ENCODE peak calls at places on chromosomes 12 and 14, in six cellular contexts. Q, X, F, U, O and A are unnamed samples.
A peak's percentile ranks its signal among the peaks of the same experiment; 100 is the strongest.

GRCh38 chr14:92340938-92341337 is 18.0 kb downstream of the SLC24A4 start:
- DNase-seq in Q (no peak), X (no peak), F (no peak), U (no peak), O (no peak), A (no peak)

GRCh38 chr14:61475316-61475715 is 153.9 kb downstream of the PRKCH start:
- DNase-seq in Q (peak; percentile 56), X (peak; percentile 67), F (no peak), U (peak; percentile 39), O (no peak), A (peak; percentile 44)

GRCh38 chr14:104935955-104936354 is 11.3 kb downstream of the PLD4 start:
- DNase-seq in Q (no peak), X (no peak), F (no peak), U (no peak), O (no peak), A (no peak)

GRCh38 chr12:26768611-26769603 is 64.1 kb downstream of the ITPR2 start:
- DNase-seq in Q (no peak), X (peak; percentile 98), F (no peak), U (no peak), O (no peak), A (no peak)

GRCh38 chr12:71158361-71158882 is 623 bp upstream of the TSPAN8 start:
- DNase-seq in Q (no peak), X (peak; percentile 54), F (no peak), U (no peak), O (no peak), A (no peak)

GRCh38 chr12:94648578-94648977 is 1.8 kb downstream of the TMCC3 start:
- DNase-seq in Q (no peak), X (no peak), F (no peak), U (no peak), O (no peak), A (no peak)

GRCh38 chr12:120241561-120242274 is 23.8 kb downstream of the PXN start:
- DNase-seq in Q (no peak), X (no peak), F (no peak), U (no peak), O (no peak), A (no peak)

GRCh38 chr12:129520736-129521135 is 383.1 kb downstream of the TMEM132D start:
- DNase-seq in Q (no peak), X (no peak), F (no peak), U (no peak), O (no peak), A (no peak)

GRCh38 chr12:6450869-6451347 is 934 bp upstream of the TAPBPL start:
- DNase-seq in Q (no peak), X (no peak), F (no peak), U (peak; percentile 84), O (no peak), A (no peak)

GRCh38 chr14:34098045-34098984 is 147.4 kb upstream of the EGLN3 start:
- DNase-seq in Q (peak; percentile 46), X (peak; percentile 68), F (peak; percentile 47), U (no peak), O (peak; percentile 36), A (peak; percentile 57)

GRCh38 chr14:31207746-31208545 is at the start of gene HECTD1:
- DNase-seq in Q (peak; percentile 67), X (peak; percentile 93), F (peak; percentile 88), U (peak; percentile 61), O (peak; percentile 67), A (peak; percentile 90)

GRCh38 chr14:31205681-31206535 is 1.7 kb downstream of the HECTD1 start:
- DNase-seq in Q (no peak), X (peak; percentile 99), F (no peak), U (no peak), O (no peak), A (peak; percentile 57)

GRCh38 chr14:31208546-31209424 is 1.2 kb upstream of the HECTD1 start:
- DNase-seq in Q (no peak), X (no peak), F (no peak), U (no peak), O (no peak), A (no peak)

GRCh38 chr14:31206536-31207286 is 882 bp downstream of the HECTD1 start:
- DNase-seq in Q (no peak), X (peak; percentile 50), F (peak; percentile 70), U (no peak), O (no peak), A (peak; percentile 31)

GRCh38 chr14:31207287-31207745 is 277 bp downstream of the HECTD1 start:
- DNase-seq in Q (no peak), X (no peak), F (no peak), U (no peak), O (no peak), A (no peak)
- TF ChIP-seq ZNF274 in Q (no peak), X (peak; percentile 37), F (no peak), U (no peak), O (no peak), A (no peak)

DNA sequence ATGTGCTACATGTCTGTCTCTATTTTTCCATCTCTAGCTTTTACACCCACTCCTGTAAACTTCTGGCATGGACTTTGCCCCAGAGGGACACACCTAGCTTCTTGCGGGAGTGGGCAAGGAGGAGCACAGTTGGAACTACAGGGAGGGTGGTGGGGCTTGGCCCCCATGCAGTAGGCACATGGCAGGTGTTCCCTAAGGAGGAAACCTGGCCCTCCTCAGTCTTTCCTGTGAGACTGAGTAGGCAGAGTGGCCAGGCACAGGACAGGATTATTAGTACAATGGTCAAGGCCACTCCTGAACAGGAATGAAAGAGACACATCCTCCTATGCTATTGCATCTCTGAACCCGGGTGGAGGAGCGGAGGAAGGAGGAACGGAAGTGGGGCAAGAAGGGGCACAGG is 882 bp downstream of the MYO1A start:
- DNase-seq in Q (no peak), X (peak; percentile 9), F (no peak), U (no peak), O (no peak), A (no peak)
- TF ChIP-seq ZNF274 in Q (no peak), X (no peak), F (no peak), U (no peak), O (no peak), A (no peak)

DNA sequence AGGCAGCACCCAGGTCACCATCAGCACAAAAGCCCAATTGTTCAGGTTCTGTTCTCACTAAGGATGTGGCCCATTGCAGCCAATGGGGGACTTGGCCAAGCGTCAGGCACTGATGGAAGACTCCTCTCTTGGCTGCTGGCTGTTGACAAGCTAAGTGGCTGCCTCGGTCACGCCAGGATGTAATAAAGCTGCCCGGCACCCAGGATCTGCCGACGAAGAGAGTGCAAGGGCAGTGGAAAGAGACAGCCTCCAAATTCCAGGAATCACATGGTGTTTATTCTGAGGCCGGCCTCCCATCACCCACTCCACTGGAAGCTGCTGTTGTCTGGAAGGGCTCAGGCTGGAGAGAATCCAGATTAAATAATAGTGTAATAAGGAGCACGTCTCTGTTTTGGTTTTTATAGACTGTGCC is 451.8 kb upstream of the TBX3 start:
- DNase-seq in Q (no peak), X (no peak), F (no peak), U (no peak), O (no peak), A (no peak)
- TF ChIP-seq ZNF274 in Q (no peak), X (no peak), F (no peak), U (no peak), O (no peak), A (no peak)

DNA sequence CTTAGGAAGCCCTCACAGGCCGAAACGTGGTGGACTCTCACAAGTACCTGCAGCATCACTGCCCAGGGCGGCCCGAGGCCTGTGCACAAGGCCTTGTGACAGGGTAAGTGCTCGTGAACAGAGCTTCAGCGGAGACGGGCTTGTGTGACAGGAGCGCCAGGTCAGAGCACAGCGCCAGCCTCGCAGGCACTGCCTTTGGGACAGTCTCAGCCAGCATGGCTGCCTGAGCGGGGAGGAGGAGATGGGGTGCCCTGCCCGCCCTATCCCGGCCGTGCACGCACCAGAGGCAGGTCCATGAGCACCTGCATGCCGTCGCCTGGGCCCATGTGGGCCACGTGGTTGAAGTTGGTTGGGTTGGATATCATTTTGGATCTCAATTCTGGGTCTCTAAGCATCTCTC is 16.9 kb downstream of the AMN start:
- DNase-seq in Q (no peak), X (no peak), F (no peak), U (no peak), O (no peak), A (no peak)
- TF ChIP-seq ZNF274 in Q (no peak), X (no peak), F (no peak), U (no peak), O (no peak), A (no peak)

DNA sequence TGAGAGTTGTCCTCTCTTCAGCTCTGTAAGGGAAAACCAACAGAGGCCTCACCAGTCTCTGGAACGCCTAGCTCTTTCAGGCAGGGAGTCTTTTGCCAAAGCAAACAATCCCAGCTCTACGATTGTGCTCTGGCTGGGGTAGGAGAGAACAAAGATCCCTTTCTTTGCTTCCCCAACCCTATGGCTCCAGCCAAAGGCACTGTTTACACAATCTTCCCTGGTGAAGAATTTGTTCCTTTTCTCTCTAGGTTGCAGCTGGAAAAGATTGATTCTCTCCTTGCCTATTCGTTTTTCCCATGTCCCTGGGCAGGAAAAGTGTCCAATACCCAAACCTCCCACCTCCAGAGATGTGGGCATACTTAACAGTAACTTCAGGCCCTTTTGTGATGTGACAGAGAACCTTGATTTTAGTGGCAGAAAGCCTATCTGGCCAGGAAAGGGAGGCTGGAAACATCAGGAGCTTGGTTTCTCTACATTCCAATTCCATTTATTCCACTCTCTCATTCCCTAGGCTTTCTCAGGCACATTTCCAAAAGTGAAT is 16.8 kb downstream of the ATP5MC2 start:
- DNase-seq in Q (peak; percentile 45), X (peak; percentile 96), F (no peak), U (peak; percentile 49), O (no peak), A (no peak)
- TF ChIP-seq ZNF274 in Q (no peak), X (no peak), F (no peak), U (no peak), O (no peak), A (no peak)

GRCh38 chr14:38209572-38210159 is 2.0 kb downstream of the SSTR1 start:
- DNase-seq in Q (no peak), X (no peak), F (no peak), U (no peak), O (no peak), A (no peak)
- TF ChIP-seq ZNF274 in Q (no peak), X (no peak), F (no peak), U (no peak), O (no peak), A (no peak)

GRCh38 chr12:111361717-111362576 is 6.9 kb downstream of the PHETA1 start:
- DNase-seq in Q (no peak), X (peak; percentile 39), F (no peak), U (no peak), O (no peak), A (no peak)

GRCh38 chr12:111360325-111360930 is 8.5 kb downstream of the PHETA1 start:
- DNase-seq in Q (no peak), X (no peak), F (no peak), U (no peak), O (no peak), A (no peak)

GRCh38 chr12:111359231-111359913 is 9.5 kb downstream of the PHETA1 start:
- DNase-seq in Q (no peak), X (no peak), F (no peak), U (no peak), O (no peak), A (no peak)

GRCh38 chr12:111361073-111361716 is 7.7 kb downstream of the PHETA1 start:
- DNase-seq in Q (no peak), X (no peak), F (no peak), U (no peak), O (no peak), A (no peak)

GRCh38 chr12:111359914-111360276 is 9.0 kb downstream of the PHETA1 start:
- DNase-seq in Q (no peak), X (no peak), F (no peak), U (no peak), O (no peak), A (no peak)
- TF ChIP-seq ZNF274 in Q (no peak), X (no peak), F (no peak), U (no peak), O (no peak), A (no peak)

GRCh38 chr12:5154091-5154490 is 110.4 kb downstream of the KCNA5 start:
- DNase-seq in Q (no peak), X (no peak), F (peak; percentile 55), U (peak; percentile 89), O (no peak), A (no peak)
- TF ChIP-seq ZNF274 in Q (no peak), X (no peak), F (no peak), U (no peak), O (no peak), A (no peak)